ENCODE peak calls at places on chromosomes 2 and 18, in five cellular contexts. E is EL, N is IMR-90, Y is AG09319, Q is choroid plexus epithelial cell. A is an unnamed sample.

GRCh38 chr2:240248981-240249422 is 108.5 kb upstream of the OTOS start:
- DNase-seq in E (no peak), N (no peak), Y (no peak), Q (no peak), A (no peak)

GRCh38 chr2:190446750-190447516 is 38.8 kb downstream of the MFSD6 start:
- DNase-seq in E (no peak), N (peak), Y (no peak), Q (peak), A (no peak)

GRCh38 chr2:18741888-18742287 is 152.5 kb upstream of the NT5C1B start:
- DNase-seq in E (no peak), N (peak), Y (no peak), Q (no peak), A (no peak)

GRCh38 chr2:28282248-28282647 is 110.4 kb upstream of the FOSL2 start:
- DNase-seq in E (no peak), N (no peak), Y (no peak), Q (no peak), A (no peak)

GRCh38 chr2:226802573-226802972 is 3.0 kb upstream of the IRS1 start:
- DNase-seq in E (peak), N (peak), Y (peak), Q (peak), A (peak)

GRCh38 chr2:206442854-206443734 is at the start of gene ADAM23:
- DNase-seq in E (peak), N (peak), Y (no peak), Q (peak), A (peak)

GRCh38 chr2:156157670-156158069 is 174.9 kb downstream of the NR4A2 start:
- DNase-seq in E (no peak), N (no peak), Y (no peak), Q (no peak), A (no peak)

GRCh38 chr18:23614891-23615290 is 28.6 kb upstream of the NPC1 start:
- DNase-seq in E (no peak), N (no peak), Y (no peak), Q (no peak), A (no peak)

GRCh38 chr2:152585830-152586484 is 131.3 kb downstream of the PRPF40A start:
- DNase-seq in E (peak), N (peak), Y (peak), Q (peak), A (no peak)

GRCh38 chr2:64987001-64987962 is 1.9 kb upstream of the SLC1A4 start:
- DNase-seq in E (peak), N (peak), Y (no peak), Q (peak), A (peak)

GRCh38 chr2:165691615-165692014 is 102.4 kb downstream of the GALNT3 start:
- DNase-seq in E (peak), N (peak), Y (no peak), Q (peak), A (no peak)

GRCh38 chr2:240637116-240637900 is 12.0 kb downstream of the GPR35 start:
- DNase-seq in E (no peak), N (no peak), Y (no peak), Q (no peak), A (no peak)

GRCh38 chr2:20091305-20091991 is 40.0 kb upstream of the LAPTM4A start:
- DNase-seq in E (peak), N (peak), Y (peak), Q (peak), A (no peak)

GRCh38 chr2:98880266-98881152 is 55.5 kb downstream of the CRACDL start:
- DNase-seq in E (no peak), N (no peak), Y (no peak), Q (no peak), A (no peak)

GRCh38 chr2:32937602-32938450 is 8.9 kb upstream of the LTBP1 start:
- DNase-seq in E (no peak), N (peak), Y (no peak), Q (peak), A (no peak)

GRCh38 chr18:47260138-47260923 is 8.9 kb upstream of the SKOR2 start:
- DNase-seq in E (peak), N (peak), Y (no peak), Q (peak), A (no peak)

GRCh38 chr2:128309341-128310093 is 9.2 kb downstream of the HS6ST1 start:
- DNase-seq in E (no peak), N (peak), Y (no peak), Q (peak), A (peak)

GRCh38 chr2:104858325-104858978 is 4.5 kb downstream of the POU3F3 start:
- DNase-seq in E (no peak), N (no peak), Y (no peak), Q (no peak), A (no peak)

GRCh38 chr2:216490061-216490460 is 8.6 kb upstream of the RPL37A start:
- DNase-seq in E (peak), N (peak), Y (no peak), Q (peak), A (no peak)

GRCh38 chr2:158685646-158686045 is 109.5 kb upstream of the DAPL1 start:
- DNase-seq in E (no peak), N (no peak), Y (no peak), Q (no peak), A (no peak)